ENCODE peak calls at places on chromosomes 3 and 15, in six cellular contexts. L is SK-N-SH, B is Panc1, M is HCT116, N is K562, O is A549. W is an unnamed sample.

GRCh38 chr3:48776854-48777253 is 59.8 kb upstream of the IP6K2 start:
- DNase-seq in O (no peak), B (no peak), N (peak), M (no peak), L (no peak), W (no peak)

GRCh38 chr3:160564949-160565441 is 376 bp downstream of the KPNA4 start:
- DNase-seq in M (peak), L (peak), N (peak), B (no peak), O (peak), W (no peak)

GRCh38 chr3:15315003-15315402 is 17.4 kb downstream of the SH3BP5 start:
- DNase-seq in N (no peak), M (no peak), L (no peak), B (no peak), O (no peak), W (no peak)

GRCh38 chr15:29471306-29471705 is 201.7 kb upstream of the NSMCE3 start:
- DNase-seq in B (no peak), N (no peak), M (no peak), L (no peak), O (no peak), W (no peak)

GRCh38 chr3:127373701-127374625 is 86.1 kb upstream of the PRR20G start:
- DNase-seq in M (peak), O (no peak), N (peak), B (no peak), L (no peak), W (no peak)

GRCh38 chr3:151817473-151817872 is 3.6 kb downstream of the AADAC start:
- DNase-seq in B (no peak), M (no peak), N (no peak), O (no peak), L (no peak), W (no peak)

GRCh38 chr3:42424911-42425310 is 14.5 kb upstream of the LYZL4 start:
- DNase-seq in O (no peak), L (no peak), N (no peak), B (no peak), M (no peak), W (no peak)

GRCh38 chr3:111749171-111750170 is 109.6 kb upstream of the PHLDB2 start:
- DNase-seq in B (no peak), N (no peak), O (no peak), M (no peak), L (no peak), W (no peak)

GRCh38 chr15:77630956-77631789 is 1.5 kb downstream of the LINGO1 start:
- DNase-seq in O (peak), N (no peak), L (peak), B (no peak), M (no peak), W (no peak)
- TF ChIP-seq REST in O (no peak), N (no peak), L (no peak), B (no peak), M (no peak), W (no peak)

GRCh38 chr3:174101244-174101643 is 703.7 kb downstream of the NLGN1 start:
- DNase-seq in M (no peak), N (no peak), O (no peak), L (no peak), B (no peak), W (no peak)
- TF ChIP-seq REST in M (no peak), N (no peak), O (no peak), L (no peak), B (no peak), W (no peak)

GRCh38 chr3:136547293-136547692 is 204.9 kb downstream of the STAG1 start:
- DNase-seq in L (no peak), B (no peak), N (no peak), M (no peak), O (no peak), W (no peak)
- TF ChIP-seq REST in L (no peak), B (no peak), N (no peak), M (no peak), O (no peak), W (no peak)

GRCh38 chr3:79019137-79019923 is 748.5 kb downstream of the ROBO1 start:
- DNase-seq in B (peak), M (no peak), N (peak), O (peak), L (peak), W (no peak)
- TF ChIP-seq REST in B (no peak), M (no peak), N (no peak), O (no peak), L (peak), W (no peak)

GRCh38 chr15:75059607-75060006 is 36.2 kb downstream of the PPCDC start:
- DNase-seq in N (no peak), L (no peak), M (no peak), O (no peak), B (no peak), W (no peak)

GRCh38 chr15:75062706-75063105 is 39.3 kb downstream of the PPCDC start:
- DNase-seq in O (no peak), B (no peak), L (no peak), M (no peak), N (no peak), W (no peak)

GRCh38 chr15:75063889-75064288 is 40.5 kb downstream of the PPCDC start:
- DNase-seq in M (no peak), N (no peak), O (no peak), B (no peak), L (no peak), W (no peak)

GRCh38 chr15:75063338-75063737 is 39.9 kb downstream of the PPCDC start:
- DNase-seq in M (no peak), L (no peak), O (no peak), B (no peak), N (no peak), W (no peak)

DNA sequence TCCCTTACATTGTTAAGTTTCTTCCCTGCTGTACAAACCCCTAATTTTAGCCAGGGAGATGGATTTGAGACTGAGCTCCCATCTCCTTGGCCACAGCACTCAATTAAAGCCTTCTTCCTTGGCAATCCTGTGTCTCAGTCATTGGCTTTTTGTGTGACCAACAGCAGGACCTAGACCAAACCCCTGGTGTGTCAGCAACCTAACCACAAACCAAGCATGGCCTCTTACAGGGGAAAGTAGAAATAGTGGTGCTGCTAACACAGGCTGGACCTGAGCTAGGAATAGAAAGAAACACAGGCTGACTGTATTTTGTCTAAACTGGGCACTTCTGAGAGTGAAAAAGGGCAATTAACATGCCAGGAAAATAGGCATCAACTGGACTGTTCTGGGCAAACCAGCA is 37.9 kb downstream of the PPCDC start:
- DNase-seq in O (no peak), M (no peak), B (no peak), N (no peak), L (no peak), W (peak)
- TF ChIP-seq REST in O (no peak), M (no peak), B (no peak), N (no peak), L (no peak), W (no peak)

GRCh38 chr15:64009798-64010241 is 36.5 kb downstream of the DAPK2 start:
- DNase-seq in N (no peak), L (no peak), O (no peak), M (no peak), B (no peak), W (no peak)
- TF ChIP-seq REST in N (no peak), L (no peak), O (no peak), M (no peak), B (no peak), W (no peak)

DNA sequence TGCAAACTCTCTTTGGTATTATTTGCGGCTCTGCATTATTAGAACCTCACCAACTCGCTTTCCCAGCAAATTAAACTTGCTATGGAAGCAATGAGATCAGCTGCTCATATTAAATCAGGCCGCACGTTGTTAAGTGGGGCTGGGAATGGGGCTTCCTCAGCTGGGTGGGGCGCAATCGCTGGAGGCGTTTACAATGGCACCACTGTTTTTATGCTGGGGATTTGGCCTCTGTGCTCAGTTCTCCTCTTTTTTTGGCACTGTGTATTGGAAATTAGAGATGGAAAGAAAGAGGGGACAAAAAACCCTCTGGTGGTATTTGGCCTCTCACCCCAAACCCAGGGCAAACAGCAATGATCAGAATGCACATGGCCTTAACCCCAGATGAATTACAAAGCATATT is 72.2 kb downstream of the RPLP1 start:
- DNase-seq in L (no peak), B (no peak), N (no peak), M (no peak), O (no peak), W (no peak)
- TF ChIP-seq REST in L (no peak), B (no peak), N (no peak), M (no peak), O (no peak), W (no peak)